ENCODE peak calls at places on chromosome 1, in seven cellular contexts. One of them, this sample, is unnamed.

GRCh38 chr1:216606047-216606637 is 117.1 kb downstream of the ESRRG start:
- DNase-seq in SJCRH30: no peak
- DNase-seq in psoas muscle: no peak
- DNase-seq in adrenal gland: no peak
- DNase-seq in testis: no peak
- DNase-seq in tibial nerve: no peak
- DNase-seq in uterus: no peak
- DNase-seq in this sample: no peak

GRCh38 chr1:46102769-46103476 is 29.5 kb downstream of the PIK3R3 start:
- DNase-seq in adrenal gland: no peak
- DNase-seq in testis: no peak
- DNase-seq in SJCRH30: no peak
- DNase-seq in tibial nerve: no peak
- DNase-seq in uterus: no peak
- DNase-seq in psoas muscle: no peak
- DNase-seq in this sample: no peak

GRCh38 chr1:200483491-200484143 is 73.8 kb upstream of the ZNF281 start:
- DNase-seq in psoas muscle: no peak
- DNase-seq in adrenal gland: peak; percentile 67
- DNase-seq in uterus: peak; percentile 30
- DNase-seq in tibial nerve: peak; percentile 18
- DNase-seq in testis: no peak
- DNase-seq in SJCRH30: peak; percentile 28
- DNase-seq in this sample: peak; percentile 94

GRCh38 chr1:214146523-214146922 is 134.4 kb upstream of the SMYD2 start:
- DNase-seq in testis: no peak
- DNase-seq in SJCRH30: no peak
- DNase-seq in adrenal gland: no peak
- DNase-seq in uterus: no peak
- DNase-seq in psoas muscle: no peak
- DNase-seq in tibial nerve: no peak
- DNase-seq in this sample: no peak

GRCh38 chr1:86169625-86170024 is 13.1 kb upstream of the COL24A1 start:
- DNase-seq in uterus: no peak
- DNase-seq in testis: no peak
- DNase-seq in SJCRH30: no peak
- DNase-seq in psoas muscle: no peak
- DNase-seq in tibial nerve: no peak
- DNase-seq in adrenal gland: no peak
- DNase-seq in this sample: peak; percentile 43

GRCh38 chr1:231252336-231252735 is 11.3 kb downstream of the GNPAT start:
- DNase-seq in uterus: no peak
- DNase-seq in adrenal gland: no peak
- DNase-seq in SJCRH30: no peak
- DNase-seq in psoas muscle: no peak
- DNase-seq in tibial nerve: no peak
- DNase-seq in testis: no peak
- DNase-seq in this sample: no peak

GRCh38 chr1:234545512-234546386 is 64.2 kb downstream of the IRF2BP2 start:
- DNase-seq in psoas muscle: no peak
- DNase-seq in tibial nerve: no peak
- DNase-seq in uterus: peak; percentile 17
- DNase-seq in adrenal gland: peak; percentile 30
- DNase-seq in testis: no peak
- DNase-seq in SJCRH30: no peak
- DNase-seq in this sample: peak; percentile 37

GRCh38 chr1:205792481-205792881 is 17.2 kb upstream of the RAB29 start:
- DNase-seq in adrenal gland: no peak
- DNase-seq in SJCRH30: no peak
- DNase-seq in uterus: no peak
- DNase-seq in tibial nerve: no peak
- DNase-seq in testis: no peak
- DNase-seq in psoas muscle: no peak
- DNase-seq in this sample: no peak

GRCh38 chr1:178037510-178038253 is 56.2 kb upstream of the RASAL2 start:
- DNase-seq in adrenal gland: peak; percentile 90
- DNase-seq in psoas muscle: peak; percentile 89
- DNase-seq in testis: peak; percentile 86
- DNase-seq in tibial nerve: peak; percentile 62
- DNase-seq in uterus: peak; percentile 77
- DNase-seq in SJCRH30: no peak
- DNase-seq in this sample: peak; percentile 83

GRCh38 chr1:29332204-29332603 is 95.9 kb downstream of the PTPRU start:
- DNase-seq in SJCRH30: peak; percentile 81
- DNase-seq in adrenal gland: no peak
- DNase-seq in testis: peak; percentile 58
- DNase-seq in psoas muscle: no peak
- DNase-seq in tibial nerve: no peak
- DNase-seq in uterus: peak; percentile 29
- DNase-seq in this sample: peak; percentile 50

GRCh38 chr1:167631987-167632680 is 2.1 kb downstream of the RCSD1 start:
- DNase-seq in adrenal gland: peak; percentile 19
- DNase-seq in tibial nerve: no peak
- DNase-seq in SJCRH30: no peak
- DNase-seq in uterus: no peak
- DNase-seq in psoas muscle: no peak
- DNase-seq in testis: no peak
- DNase-seq in this sample: no peak

GRCh38 chr1:210378721-210379120 is 50.0 kb downstream of the HHAT start:
- DNase-seq in tibial nerve: no peak
- DNase-seq in psoas muscle: no peak
- DNase-seq in adrenal gland: no peak
- DNase-seq in testis: no peak
- DNase-seq in uterus: no peak
- DNase-seq in SJCRH30: no peak
- DNase-seq in this sample: no peak

GRCh38 chr1:191255354-191256057 is 777.8 kb upstream of the BRINP3 start:
- DNase-seq in adrenal gland: no peak
- DNase-seq in uterus: no peak
- DNase-seq in psoas muscle: no peak
- DNase-seq in SJCRH30: peak; percentile 35
- DNase-seq in tibial nerve: no peak
- DNase-seq in testis: no peak
- DNase-seq in this sample: no peak

GRCh38 chr1:245234217-245235120 is 79.7 kb downstream of the KIF26B start:
- DNase-seq in psoas muscle: no peak
- DNase-seq in testis: peak; percentile 17
- DNase-seq in uterus: no peak
- DNase-seq in SJCRH30: no peak
- DNase-seq in tibial nerve: no peak
- DNase-seq in adrenal gland: no peak
- DNase-seq in this sample: peak; percentile 36

GRCh38 chr1:41319803-41320711 is 41.2 kb upstream of the FOXO6 start:
- DNase-seq in SJCRH30: peak; percentile 91
- DNase-seq in psoas muscle: peak; percentile 58
- DNase-seq in uterus: no peak
- DNase-seq in testis: peak; percentile 51
- DNase-seq in adrenal gland: peak; percentile 74
- DNase-seq in tibial nerve: no peak
- DNase-seq in this sample: no peak

GRCh38 chr1:3965693-3966092 is 65.6 kb upstream of the C1orf174 start:
- DNase-seq in testis: no peak
- DNase-seq in tibial nerve: no peak
- DNase-seq in uterus: no peak
- DNase-seq in SJCRH30: no peak
- DNase-seq in adrenal gland: no peak
- DNase-seq in psoas muscle: no peak
- DNase-seq in this sample: no peak

GRCh38 chr1:38672692-38673091 is 186.9 kb downstream of the RRAGC start:
- DNase-seq in SJCRH30: no peak
- DNase-seq in adrenal gland: peak; percentile 46
- DNase-seq in psoas muscle: no peak
- DNase-seq in tibial nerve: no peak
- DNase-seq in uterus: no peak
- DNase-seq in testis: no peak
- DNase-seq in this sample: no peak

GRCh38 chr1:226027861-226028260 is 28.7 kb upstream of the SDE2 start:
- DNase-seq in psoas muscle: no peak
- DNase-seq in adrenal gland: no peak
- DNase-seq in SJCRH30: no peak
- DNase-seq in uterus: no peak
- DNase-seq in testis: no peak
- DNase-seq in tibial nerve: no peak
- DNase-seq in this sample: no peak

GRCh38 chr1:226033599-226034390 is 28.7 kb upstream of the H3-3A start:
- DNase-seq in uterus: no peak
- DNase-seq in psoas muscle: no peak
- DNase-seq in SJCRH30: no peak
- DNase-seq in testis: no peak
- DNase-seq in adrenal gland: peak; percentile 10
- DNase-seq in tibial nerve: no peak
- DNase-seq in this sample: no peak

GRCh38 chr1:226029093-226029496 is 30.0 kb upstream of the SDE2 start:
- DNase-seq in testis: no peak
- DNase-seq in SJCRH30: no peak
- DNase-seq in adrenal gland: peak; percentile 27
- DNase-seq in tibial nerve: no peak
- DNase-seq in uterus: no peak
- DNase-seq in psoas muscle: no peak
- DNase-seq in this sample: no peak

GRCh38 chr1:226026833-226027232 is 27.7 kb upstream of the SDE2 start:
- DNase-seq in SJCRH30: no peak
- DNase-seq in tibial nerve: no peak
- DNase-seq in psoas muscle: no peak
- DNase-seq in adrenal gland: no peak
- DNase-seq in uterus: no peak
- DNase-seq in testis: no peak
- DNase-seq in this sample: no peak

DNA sequence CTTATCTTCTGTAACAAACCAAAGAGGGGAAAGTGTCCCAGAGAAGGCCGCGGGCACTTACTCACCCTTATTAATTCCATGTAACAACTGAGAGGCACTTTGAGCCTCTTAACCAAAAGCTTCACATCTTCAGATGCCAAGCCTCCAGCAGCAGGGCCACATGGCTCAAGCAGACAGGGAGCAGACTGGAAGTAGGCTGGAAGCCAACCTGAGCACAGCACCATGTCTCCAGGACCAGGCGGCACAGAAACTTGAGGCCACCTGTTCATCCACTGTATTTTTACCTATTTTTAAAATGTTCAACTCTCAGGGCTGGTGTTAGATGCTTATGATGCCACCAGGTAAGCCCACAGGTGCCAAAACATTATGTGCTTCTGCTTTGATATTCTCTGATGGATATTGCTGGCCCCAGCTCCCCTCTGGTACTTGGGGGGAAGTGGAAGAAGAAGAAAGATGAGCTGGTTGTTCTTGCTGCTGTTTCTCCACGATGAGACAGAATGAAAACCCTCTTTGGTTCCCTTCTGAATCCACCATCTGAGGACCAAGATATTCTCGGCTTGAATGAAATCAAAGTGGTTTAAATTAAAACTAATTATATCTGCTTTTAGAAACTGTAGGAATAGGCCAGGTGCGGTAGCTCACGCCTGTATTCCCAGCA is 30.6 kb upstream of the SDE2 start:
- DNase-seq in adrenal gland: no peak
- DNase-seq in testis: no peak
- DNase-seq in psoas muscle: no peak
- DNase-seq in SJCRH30: no peak
- DNase-seq in uterus: no peak
- DNase-seq in tibial nerve: no peak
- DNase-seq in this sample: no peak
- H3K4me3 ChIP-seq in adrenal gland: no peak overlapping the region
- H3K4me3 ChIP-seq in testis: no peak overlapping the region
- H3K4me3 ChIP-seq in psoas muscle: no peak overlapping the region
- H3K4me3 ChIP-seq in SJCRH30: no peak overlapping the region
- H3K4me3 ChIP-seq in uterus: no peak overlapping the region
- H3K4me3 ChIP-seq in tibial nerve: no peak overlapping the region
- H3K4me3 ChIP-seq in this sample: no peak overlapping the region

DNA sequence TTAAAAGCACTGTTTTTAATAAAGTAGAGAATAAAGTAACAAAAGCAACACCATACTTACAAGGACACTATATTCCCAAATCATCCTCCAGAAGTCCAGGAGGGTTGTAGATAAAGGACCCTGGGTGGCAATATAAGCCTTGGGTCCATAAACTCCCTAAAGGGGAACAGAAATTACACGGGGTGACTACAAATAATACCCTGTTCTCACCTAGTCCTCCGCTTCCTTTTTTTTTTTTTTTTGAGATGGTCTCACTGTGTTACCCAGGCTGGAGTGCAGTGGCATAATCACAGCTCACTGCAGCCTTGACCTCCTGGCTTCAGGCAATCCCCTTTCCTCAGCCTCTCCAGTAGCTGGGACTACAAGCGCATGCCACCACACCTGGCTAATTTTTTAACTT is 13.1 kb downstream of the PTPN22 start:
- DNase-seq in SJCRH30: no peak
- DNase-seq in uterus: no peak
- DNase-seq in psoas muscle: no peak
- DNase-seq in adrenal gland: no peak
- DNase-seq in testis: no peak
- DNase-seq in tibial nerve: no peak
- DNase-seq in this sample: no peak
- H3K4me3 ChIP-seq in SJCRH30: no peak overlapping the region
- H3K4me3 ChIP-seq in uterus: no peak overlapping the region
- H3K4me3 ChIP-seq in psoas muscle: no peak overlapping the region
- H3K4me3 ChIP-seq in adrenal gland: no peak overlapping the region
- H3K4me3 ChIP-seq in testis: no peak overlapping the region
- H3K4me3 ChIP-seq in tibial nerve: no peak overlapping the region
- H3K4me3 ChIP-seq in this sample: no peak overlapping the region

DNA sequence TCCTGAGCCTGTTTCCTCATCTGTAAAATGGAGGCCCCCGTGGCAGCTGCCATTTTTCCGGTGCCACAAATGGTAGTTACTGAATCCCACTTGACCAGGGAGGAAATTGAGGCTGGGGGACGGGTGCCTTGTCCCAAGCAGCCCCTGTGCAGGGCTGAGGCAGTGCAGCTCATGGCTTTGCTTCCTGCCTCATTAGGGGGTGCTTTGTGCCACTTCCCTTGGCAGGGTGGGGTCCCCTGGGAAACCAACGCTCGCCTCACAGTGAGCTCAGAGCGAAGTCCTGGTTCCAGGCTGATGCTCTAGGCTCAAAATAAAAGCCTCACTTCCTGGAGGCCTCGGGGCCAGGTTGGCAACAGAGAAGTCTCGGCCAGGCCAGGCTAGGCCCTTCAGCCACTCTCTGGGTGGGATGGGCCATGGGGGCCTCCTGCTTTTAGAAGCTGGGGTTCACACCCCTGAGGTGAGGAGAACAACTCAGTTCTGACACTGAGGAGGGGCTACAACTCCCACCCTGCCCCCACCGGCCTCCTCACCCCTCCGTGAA is 6.8 kb downstream of the LAPTM5 start:
- DNase-seq in SJCRH30: no peak
- DNase-seq in tibial nerve: no peak
- DNase-seq in testis: no peak
- DNase-seq in adrenal gland: no peak
- DNase-seq in uterus: no peak
- DNase-seq in psoas muscle: no peak
- DNase-seq in this sample: no peak
- H3K4me3 ChIP-seq in SJCRH30: no peak overlapping the region
- H3K4me3 ChIP-seq in tibial nerve: no peak overlapping the region
- H3K4me3 ChIP-seq in testis: no peak overlapping the region
- H3K4me3 ChIP-seq in adrenal gland: no peak overlapping the region
- H3K4me3 ChIP-seq in uterus: no peak overlapping the region
- H3K4me3 ChIP-seq in psoas muscle: no peak overlapping the region
- H3K4me3 ChIP-seq in this sample: no peak overlapping the region

DNA sequence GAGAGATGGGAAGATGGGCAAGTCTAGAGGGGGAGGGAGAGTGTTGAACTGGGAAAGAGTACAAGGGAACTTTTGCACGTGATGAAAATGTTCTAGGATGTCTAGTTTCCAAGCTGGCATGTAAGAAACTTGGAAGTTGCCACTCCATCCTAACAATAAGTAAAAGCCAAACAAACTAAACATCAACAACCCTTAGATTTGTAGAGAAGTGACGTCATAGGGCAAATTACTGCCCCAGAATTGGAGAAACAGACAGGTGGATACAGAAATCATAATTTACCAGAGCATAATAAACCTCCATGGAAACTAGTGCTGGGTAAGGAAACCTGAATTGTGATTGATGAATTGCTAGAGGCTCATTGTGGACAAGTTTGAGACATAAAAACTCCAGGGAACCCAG is 14.7 kb upstream of the ZBTB40 start:
- DNase-seq in uterus: no peak
- DNase-seq in SJCRH30: no peak
- DNase-seq in adrenal gland: no peak
- DNase-seq in psoas muscle: no peak
- DNase-seq in testis: no peak
- DNase-seq in tibial nerve: no peak
- DNase-seq in this sample: no peak
- H3K4me3 ChIP-seq in uterus: no peak overlapping the region
- H3K4me3 ChIP-seq in SJCRH30: no peak overlapping the region
- H3K4me3 ChIP-seq in adrenal gland: no peak overlapping the region
- H3K4me3 ChIP-seq in psoas muscle: no peak overlapping the region
- H3K4me3 ChIP-seq in testis: no peak overlapping the region
- H3K4me3 ChIP-seq in tibial nerve: no peak overlapping the region
- H3K4me3 ChIP-seq in this sample: no peak overlapping the region